ENCODE peak calls at places on chromosomes 5 and 9, in ten cellular contexts. T is HepG2; S is stimulated activated naive CD8-positive, alpha-beta T cell treated with anti-CD3 and anti-CD28 coated beads, Interleukin-15, Interleukin-2, amounts not matched to agents 100 U/mL and 50 U/mL, for 24 hours; L is heart right ventricle; A is pancreas; M is CD8-positive, alpha-beta T cell; K is GM23338; J is lower lobe of right lung; V is sciatic nerve; P is SK-N-SH treated with all-trans-retinoic acid at 6 μM for 48 hours. Z is an unnamed sample.

GRCh38 chr9:105244996-105245719 is 707 bp downstream of the SLC44A1 start:
- ATAC-seq in J (peak), L (peak), M (peak), A (peak), S (no peak), K (peak), V (peak), P (peak), T (peak), Z (peak)

GRCh38 chr9:136590788-136591187 is 44.9 kb upstream of the NOTCH1 start:
- ATAC-seq in P (no peak), K (no peak), S (no peak), J (peak), V (peak), A (peak), L (peak), T (no peak), M (no peak), Z (no peak)

GRCh38 chr5:159864885-159865622 is 51.2 kb upstream of the ADRA1B start:
- ATAC-seq in V (peak), T (no peak), P (peak), J (no peak), L (peak), A (peak), M (no peak), K (no peak), S (no peak), Z (no peak)

GRCh38 chr5:122295138-122295537 is 16.9 kb upstream of the SNCAIP start:
- ATAC-seq in S (no peak), J (no peak), A (no peak), P (peak), L (no peak), K (peak), V (no peak), T (peak), M (no peak), Z (no peak)

GRCh38 chr5:66826263-66826662 is 230.1 kb downstream of the MAST4 start:
- ATAC-seq in P (no peak), J (no peak), A (no peak), V (no peak), S (no peak), T (no peak), K (no peak), M (no peak), L (no peak), Z (no peak)

GRCh38 chr5:149580808-149581191 is 498 bp upstream of the ARHGEF37 start:
- ATAC-seq in K (peak), J (no peak), L (peak), A (peak), S (peak), T (peak), M (peak), V (peak), P (peak), Z (no peak)

GRCh38 chr9:79287881-79288280 is 283.9 kb upstream of the TLE4 start:
- ATAC-seq in K (peak), J (no peak), L (no peak), A (no peak), S (no peak), P (peak), T (no peak), V (no peak), M (no peak), Z (no peak)

GRCh38 chr9:5909999-5910398 is 19.3 kb downstream of the MLANA start:
- ATAC-seq in J (no peak), L (no peak), K (no peak), A (no peak), S (peak), M (no peak), T (no peak), P (peak), V (no peak), Z (peak)

GRCh38 chr5:131745155-131745554 is 51.7 kb downstream of the FNIP1 start:
- ATAC-seq in J (no peak), V (no peak), T (no peak), M (no peak), L (no peak), P (no peak), S (no peak), K (no peak), A (no peak), Z (no peak)

GRCh38 chr9:105859428-105860091 is 165.2 kb downstream of the TMEM38B start:
- ATAC-seq in J (no peak), A (no peak), S (no peak), L (no peak), V (no peak), T (no peak), P (no peak), K (no peak), M (no peak), Z (no peak)

GRCh38 chr5:42636946-42637345 is 119.7 kb upstream of the CCDC152 start:
- ATAC-seq in M (no peak), L (no peak), S (no peak), K (no peak), V (no peak), A (no peak), J (no peak), P (no peak), T (no peak), Z (no peak)

GRCh38 chr5:25415970-25416369 is 771.2 kb upstream of the CDH10 start:
- ATAC-seq in S (no peak), V (no peak), J (no peak), L (no peak), M (no peak), T (no peak), A (no peak), P (no peak), K (no peak), Z (no peak)

GRCh38 chr9:107043886-107044285 is 180.9 kb downstream of the ZNF462 start:
- ATAC-seq in M (no peak), P (no peak), V (no peak), S (no peak), T (no peak), J (no peak), L (peak), K (peak), A (no peak), Z (no peak)

GRCh38 chr5:112931473-112931872 is 9.4 kb upstream of the REEP5 start:
- ATAC-seq in L (peak), S (no peak), T (no peak), P (peak), V (no peak), K (no peak), M (no peak), J (no peak), A (no peak), Z (no peak)

GRCh38 chr9:97723819-97724218 is 26.7 kb upstream of the XPA start:
- ATAC-seq in K (no peak), J (no peak), A (no peak), T (no peak), V (no peak), S (no peak), L (no peak), M (no peak), P (no peak), Z (no peak)

GRCh38 chr9:6383551-6384225 is 29.3 kb upstream of the UHRF2 start:
- ATAC-seq in V (no peak), S (no peak), J (no peak), P (peak), A (no peak), L (no peak), T (no peak), M (no peak), K (no peak), Z (no peak)

GRCh38 chr5:159933531-159934485 is 17.5 kb downstream of the ADRA1B start:
- ATAC-seq in T (no peak), M (peak), S (no peak), P (no peak), A (no peak), K (no peak), J (no peak), V (no peak), L (no peak), Z (no peak)

GRCh38 chr9:120707170-120707569 is 7.1 kb downstream of the MEGF9 start:
- ATAC-seq in M (no peak), J (no peak), A (peak), S (no peak), T (no peak), P (no peak), V (no peak), K (no peak), L (no peak), Z (no peak)

GRCh38 chr9:72134801-72135200 is 14.4 kb upstream of the GDA start:
- ATAC-seq in V (no peak), P (no peak), T (no peak), M (no peak), S (no peak), L (no peak), A (no peak), J (no peak), K (no peak), Z (no peak)

GRCh38 chr5:169302491-169303118 is 1.7 kb upstream of the SLIT3 start:
- ATAC-seq in V (peak), M (no peak), P (peak), L (peak), S (no peak), A (peak), J (peak), T (peak), K (peak), Z (no peak)

GRCh38 chr5:98031496-98031895 is 742.0 kb upstream of the RGMB start:
- ATAC-seq in L (no peak), K (no peak), T (no peak), V (no peak), P (no peak), A (no peak), S (no peak), J (no peak), M (no peak), Z (no peak)

GRCh38 chr5:180590543-180591248 is 603 bp downstream of the SCGB3A1 start:
- ATAC-seq in J (peak), P (no peak), T (peak), V (no peak), M (no peak), A (peak), L (peak), K (peak), S (peak), Z (no peak)

GRCh38 chr9:70112981-70113380 is 69.3 kb downstream of the MAMDC2 start:
- ATAC-seq in S (no peak), A (peak), M (no peak), J (peak), K (no peak), P (no peak), T (peak), V (no peak), L (no peak), Z (no peak)

GRCh38 chr5:57117601-57118000 is 56.3 kb upstream of the GPBP1 start:
- ATAC-seq in T (no peak), J (no peak), P (no peak), V (no peak), K (no peak), A (no peak), L (no peak), S (peak), M (peak), Z (peak)

GRCh38 chr9:112870556-112870955 is 20.1 kb downstream of the SLC46A2 start:
- ATAC-seq in J (no peak), V (no peak), T (no peak), M (no peak), P (no peak), S (no peak), K (no peak), L (no peak), A (no peak), Z (no peak)

GRCh38 chr5:31767335-31768031 is 128.6 kb downstream of the PDZD2 start:
- ATAC-seq in T (no peak), A (no peak), M (no peak), J (no peak), L (peak), S (no peak), K (no peak), P (no peak), V (no peak), Z (no peak)

GRCh38 chr9:16058131-16058549 is 505.3 kb downstream of the CCDC171 start:
- ATAC-seq in J (no peak), S (peak), K (peak), T (no peak), V (peak), A (no peak), L (no peak), M (peak), P (peak), Z (peak)

GRCh38 chr5:180541710-180542109 is 47.5 kb downstream of the CNOT6 start:
- ATAC-seq in A (no peak), V (no peak), L (no peak), J (no peak), T (peak), P (no peak), K (peak), M (no peak), S (no peak), Z (no peak)

GRCh38 chr9:385818-386398 is 171.2 kb downstream of the DOCK8 start:
- ATAC-seq in T (peak), M (peak), P (peak), A (peak), J (peak), V (peak), S (no peak), K (peak), L (peak), Z (no peak)

GRCh38 chr9:21875893-21876292 is 73.5 kb downstream of the MTAP start:
- ATAC-seq in V (no peak), T (no peak), S (no peak), P (no peak), M (no peak), L (no peak), J (no peak), A (no peak), K (no peak), Z (no peak)

Z was measured in activated CD4-positive, CD25-positive, alpha-beta regulatory T cell treated with anti-CD3 and anti-CD28 coated beads, Interleukin-2, amount 50 U/mL, for 24 hours.